ENCODE peak calls at places on chromosome 4, in five cellular contexts. R is upper lobe of left lung, N is K562, E is HepG2, C is GM12878. L is an unnamed sample.
A peak's percentile ranks its signal among the peaks of the same experiment; 100 is the strongest.

GRCh38 chr4:36208884-36209473 is 35.3 kb downstream of the ARAP2 start:
- ATAC-seq in R (no peak), N (no peak), E (no peak), C (peak; percentile 64), L (no peak)

GRCh38 chr4:11598591-11598990 is 169.9 kb upstream of the HS3ST1 start:
- ATAC-seq in R (no peak), N (no peak), E (no peak), C (no peak), L (no peak)

GRCh38 chr4:153453455-153453854 is 12.7 kb upstream of the TMEM131L start:
- ATAC-seq in R (no peak), N (no peak), E (no peak), C (no peak), L (no peak)

GRCh38 chr4:74190919-74191397 is 33.0 kb downstream of the MTHFD2L start:
- ATAC-seq in R (no peak), N (no peak), E (peak; percentile 91), C (no peak), L (no peak)

GRCh38 chr4:174402470-174403176 is 118.9 kb downstream of the CEP44 start:
- ATAC-seq in R (no peak), N (peak; percentile 50), E (no peak), C (no peak), L (no peak)

GRCh38 chr4:72791054-72791453 is 222.0 kb upstream of the ADAMTS3 start:
- ATAC-seq in R (no peak), N (no peak), E (no peak), C (no peak), L (no peak)

GRCh38 chr4:11618666-11619282 is 190.1 kb upstream of the HS3ST1 start:
- ATAC-seq in R (no peak), N (no peak), E (no peak), C (peak; percentile 57), L (no peak)

GRCh38 chr4:184824776-184825393 is 883 bp downstream of the ACSL1 start:
- ATAC-seq in R (no peak), N (peak; percentile 3), E (peak; percentile 7), C (peak; percentile 17), L (no peak)

GRCh38 chr4:127622621-127622922 is 10.2 kb upstream of the INTU start:
- ATAC-seq in R (no peak), N (no peak), E (no peak), C (no peak), L (no peak)

GRCh38 chr4:155612074-155612473 is 54.6 kb upstream of the GUCY1A1 start:
- ATAC-seq in R (no peak), N (no peak), E (no peak), C (no peak), L (no peak)

GRCh38 chr4:163707873-163708272 is 213.4 kb downstream of the TMA16 start:
- ATAC-seq in R (no peak), N (no peak), E (no peak), C (no peak), L (no peak)

GRCh38 chr4:109266236-109266635 is 36.2 kb downstream of the COL25A1 start:
- ATAC-seq in R (no peak), N (no peak), E (no peak), C (no peak), L (no peak)

GRCh38 chr4:13988347-13989265 is 361.1 kb upstream of the BOD1L1 start:
- ATAC-seq in R (peak; percentile 88), N (no peak), E (no peak), C (no peak), L (peak; percentile 78)

GRCh38 chr4:74670583-74670982 is 123.7 kb downstream of the BTC start:
- ATAC-seq in R (no peak), N (peak; percentile 24), E (no peak), C (no peak), L (no peak)

GRCh38 chr4:170374770-170375169 is 285.0 kb upstream of the AADAT start:
- ATAC-seq in R (no peak), N (peak; percentile 49), E (peak; percentile 93), C (peak; percentile 98), L (no peak)

GRCh38 chr4:128298852-128299251 is 11.2 kb upstream of the PGRMC2 start:
- ATAC-seq in R (no peak), N (peak; percentile 48), E (peak; percentile 73), C (peak; percentile 88), L (no peak)

GRCh38 chr4:138910201-138910913 is 105.2 kb upstream of the NOCT start:
- ATAC-seq in R (peak; percentile 26), N (peak; percentile 49), E (no peak), C (no peak), L (peak; percentile 37)

GRCh38 chr4:76090241-76090691 is 15.8 kb downstream of the ART3 start:
- ATAC-seq in R (peak; percentile 95), N (peak; percentile 84), E (no peak), C (peak; percentile 83), L (peak; percentile 70)

GRCh38 chr4:53141308-53141707 is 224.6 kb downstream of the SCFD2 start:
- ATAC-seq in R (no peak), N (no peak), E (no peak), C (no peak), L (no peak)

GRCh38 chr4:112854420-112854819 is 195.0 kb upstream of the ANK2 start:
- ATAC-seq in R (no peak), N (no peak), E (no peak), C (peak; percentile 46), L (no peak)

GRCh38 chr4:110830461-110830860 is 207.6 kb upstream of the PITX2 start:
- ATAC-seq in R (no peak), N (no peak), E (peak; percentile 57), C (no peak), L (no peak)

GRCh38 chr4:168177546-168178149 is 85.3 kb downstream of the ANXA10 start:
- ATAC-seq in R (no peak), N (no peak), E (peak; percentile 79), C (peak; percentile 34), L (no peak)

GRCh38 chr4:78426972-78427371 is 124.6 kb upstream of the ANXA3 start:
- ATAC-seq in R (no peak), N (no peak), E (no peak), C (no peak), L (no peak)

GRCh38 chr4:12579172-12579571 is 905.0 kb downstream of the RAB28 start:
- ATAC-seq in R (no peak), N (no peak), E (no peak), C (no peak), L (no peak)

GRCh38 chr4:19205853-19206252 is 1045.9 kb upstream of the SLIT2 start:
- ATAC-seq in R (no peak), N (no peak), E (no peak), C (no peak), L (no peak)

GRCh38 chr4:22670953-22671352 is 21.8 kb upstream of the GBA3 start:
- ATAC-seq in R (no peak), N (no peak), E (no peak), C (peak; percentile 71), L (no peak)

GRCh38 chr4:110266136-110266535 is 67.7 kb upstream of the ELOVL6 start:
- ATAC-seq in R (no peak), N (no peak), E (no peak), C (no peak), L (no peak)

GRCh38 chr4:7328913-7329638 is 105.7 kb downstream of the PSAPL1 start:
- ATAC-seq in R (peak; percentile 7), N (no peak), E (no peak), C (no peak), L (no peak)
- TF ChIP-seq EP300 in R (no peak), N (no peak), E (no peak), C (no peak), L (no peak)

GRCh38 chr4:140138428-140138827 is 15.6 kb downstream of the MAML3 start:
- ATAC-seq in R (no peak), N (no peak), E (no peak), C (no peak), L (no peak)

GRCh38 chr4:140144937-140145336 is 9.0 kb downstream of the MAML3 start:
- ATAC-seq in R (no peak), N (no peak), E (no peak), C (no peak), L (no peak)

GRCh38 chr4:140140566-140140965 is 13.4 kb downstream of the MAML3 start:
- ATAC-seq in R (no peak), N (no peak), E (no peak), C (no peak), L (no peak)

GRCh38 chr4:140144050-140144449 is 9.9 kb downstream of the MAML3 start:
- ATAC-seq in R (no peak), N (no peak), E (no peak), C (no peak), L (no peak)

GRCh38 chr4:140141196-140141845 is 12.7 kb downstream of the MAML3 start:
- ATAC-seq in R (no peak), N (no peak), E (no peak), C (no peak), L (no peak)
- H3K27me3 ChIP-seq in R (no peaks in the 10 kb centered on the region), N (peaks cover 12% of the 10 kb centered on the region), E (no peaks in the 10 kb centered on the region), C (no peaks in the 10 kb centered on the region), L (no peaks in the 10 kb centered on the region)

DNA sequence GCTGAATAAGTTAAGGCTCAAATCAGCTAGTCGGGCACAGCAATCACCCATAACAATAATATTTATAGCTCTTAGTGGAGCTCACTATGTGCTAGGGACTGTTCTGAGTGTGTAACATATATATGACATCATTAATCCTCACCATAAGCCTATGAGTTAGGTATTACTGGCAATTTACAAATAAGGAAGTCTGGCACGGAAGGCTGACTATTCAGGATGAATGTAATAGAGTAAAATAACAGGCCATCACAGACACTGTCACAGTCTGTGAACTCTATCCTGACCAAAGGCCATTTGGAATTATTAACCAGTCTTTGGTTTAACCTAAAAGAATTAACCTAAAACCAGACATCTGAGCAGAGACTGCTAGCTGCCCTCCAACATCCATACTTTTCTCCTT is 119.3 kb downstream of the C4orf51 start:
- ATAC-seq in R (no peak), N (no peak), E (no peak), C (no peak), L (no peak)
- H3K27ac ChIP-seq in R (no peak overlapping the region), N (no peak overlapping the region), E (no peak overlapping the region), C (no peak overlapping the region), L (no peak overlapping the region)

GRCh38 chr4:5365071-5366008 is 314.1 kb downstream of the STK32B start:
- ATAC-seq in R (no peak), N (no peak), E (no peak), C (no peak), L (no peak)
- TF ChIP-seq EP300 in R (no peak), N (no peak), E (no peak), C (no peak), L (no peak)

GRCh38 chr4:7298601-7299000 is 106.3 kb downstream of the SORCS2 start:
- ATAC-seq in R (no peak), N (no peak), E (no peak), C (no peak), L (no peak)
- H3K27me3 ChIP-seq in R (no peaks in the 10 kb centered on the region), N (peaks cover 51% of the 10 kb centered on the region), E (peaks cover 11% of the 10 kb centered on the region), C (no peaks in the 10 kb centered on the region), L (no peaks in the 10 kb centered on the region)

GRCh38 chr4:15682790-15683495 is 1.3 kb downstream of the FAM200B start:
- ATAC-seq in R (no peak), N (no peak), E (no peak), C (no peak), L (no peak)
- H3K27ac ChIP-seq in R (peak overlapping the region; percentile 95), N (peak overlapping the region; percentile 87), E (peak overlapping the region; percentile 94), C (peak overlapping the region; percentile 94), L (peak overlapping the region; percentile 93)